ENCODE peak calls at places on chromosomes 6 and 20, in nine cellular contexts. One of them, this sample, is unnamed.

GRCh38 chr6:84774174-84775158 is 10.1 kb upstream of the TBX18 start:
- DNase-seq in NCI-H226: no peak
- DNase-seq in occipital lobe: no peak
- DNase-seq in hepatocyte: peak
- DNase-seq in AG20443: peak
- DNase-seq in GM04504: no peak
- DNase-seq in activated CD8-positive, alpha-beta memory T cell treated with anti-CD3 and anti-CD28 coated beads for 1 hour: no peak
- DNase-seq in effector CD4-positive, alpha-beta T cell: no peak
- DNase-seq in RWPE1: peak
- DNase-seq in this sample: no peak

GRCh38 chr6:18263561-18264337 is 581 bp downstream of the DEK start:
- DNase-seq in hepatocyte: peak
- DNase-seq in occipital lobe: peak
- DNase-seq in RWPE1: peak
- DNase-seq in effector CD4-positive, alpha-beta T cell: no peak
- DNase-seq in activated CD8-positive, alpha-beta memory T cell treated with anti-CD3 and anti-CD28 coated beads for 1 hour: no peak
- DNase-seq in AG20443: peak
- DNase-seq in NCI-H226: no peak
- DNase-seq in GM04504: peak
- DNase-seq in this sample: no peak

GRCh38 chr6:125154184-125155135 is 887 bp downstream of the TPD52L1 start:
- DNase-seq in GM04504: no peak
- DNase-seq in NCI-H226: peak
- DNase-seq in hepatocyte: peak
- DNase-seq in RWPE1: peak
- DNase-seq in occipital lobe: no peak
- DNase-seq in activated CD8-positive, alpha-beta memory T cell treated with anti-CD3 and anti-CD28 coated beads for 1 hour: no peak
- DNase-seq in AG20443: peak
- DNase-seq in effector CD4-positive, alpha-beta T cell: no peak
- DNase-seq in this sample: no peak

GRCh38 chr6:20232188-20232587 is 19.9 kb upstream of the MBOAT1 start:
- DNase-seq in GM04504: no peak
- DNase-seq in occipital lobe: no peak
- DNase-seq in AG20443: no peak
- DNase-seq in effector CD4-positive, alpha-beta T cell: no peak
- DNase-seq in RWPE1: no peak
- DNase-seq in activated CD8-positive, alpha-beta memory T cell treated with anti-CD3 and anti-CD28 coated beads for 1 hour: no peak
- DNase-seq in NCI-H226: no peak
- DNase-seq in hepatocyte: no peak
- DNase-seq in this sample: no peak

GRCh38 chr20:3848565-3848964 is 1.9 kb downstream of the MAVS start:
- DNase-seq in hepatocyte: no peak
- DNase-seq in NCI-H226: no peak
- DNase-seq in occipital lobe: no peak
- DNase-seq in RWPE1: no peak
- DNase-seq in activated CD8-positive, alpha-beta memory T cell treated with anti-CD3 and anti-CD28 coated beads for 1 hour: no peak
- DNase-seq in effector CD4-positive, alpha-beta T cell: no peak
- DNase-seq in AG20443: no peak
- DNase-seq in GM04504: no peak
- DNase-seq in this sample: no peak

GRCh38 chr6:34496103-34496685 is 30.3 kb downstream of the PACSIN1 start:
- DNase-seq in AG20443: no peak
- DNase-seq in hepatocyte: no peak
- DNase-seq in RWPE1: no peak
- DNase-seq in activated CD8-positive, alpha-beta memory T cell treated with anti-CD3 and anti-CD28 coated beads for 1 hour: no peak
- DNase-seq in GM04504: no peak
- DNase-seq in effector CD4-positive, alpha-beta T cell: no peak
- DNase-seq in occipital lobe: no peak
- DNase-seq in NCI-H226: no peak
- DNase-seq in this sample: no peak

GRCh38 chr6:163416640-163417253 is 2.2 kb downstream of the QKI start:
- DNase-seq in activated CD8-positive, alpha-beta memory T cell treated with anti-CD3 and anti-CD28 coated beads for 1 hour: no peak
- DNase-seq in RWPE1: peak
- DNase-seq in occipital lobe: no peak
- DNase-seq in GM04504: peak
- DNase-seq in AG20443: peak
- DNase-seq in hepatocyte: peak
- DNase-seq in effector CD4-positive, alpha-beta T cell: peak
- DNase-seq in NCI-H226: peak
- DNase-seq in this sample: no peak

GRCh38 chr20:50445367-50446151 is 64.6 kb upstream of the PTPN1 start:
- DNase-seq in RWPE1: no peak
- DNase-seq in GM04504: no peak
- DNase-seq in occipital lobe: no peak
- DNase-seq in effector CD4-positive, alpha-beta T cell: no peak
- DNase-seq in NCI-H226: no peak
- DNase-seq in AG20443: no peak
- DNase-seq in hepatocyte: no peak
- DNase-seq in activated CD8-positive, alpha-beta memory T cell treated with anti-CD3 and anti-CD28 coated beads for 1 hour: no peak
- DNase-seq in this sample: no peak

GRCh38 chr20:38212806-38213606 is 47.5 kb downstream of the KIAA1755 start:
- DNase-seq in occipital lobe: no peak
- DNase-seq in effector CD4-positive, alpha-beta T cell: no peak
- DNase-seq in AG20443: no peak
- DNase-seq in activated CD8-positive, alpha-beta memory T cell treated with anti-CD3 and anti-CD28 coated beads for 1 hour: no peak
- DNase-seq in hepatocyte: no peak
- DNase-seq in RWPE1: no peak
- DNase-seq in GM04504: no peak
- DNase-seq in NCI-H226: no peak
- DNase-seq in this sample: no peak

GRCh38 chr20:59175861-59176260 is 12.2 kb downstream of the ZNF831 start:
- DNase-seq in activated CD8-positive, alpha-beta memory T cell treated with anti-CD3 and anti-CD28 coated beads for 1 hour: no peak
- DNase-seq in hepatocyte: no peak
- DNase-seq in effector CD4-positive, alpha-beta T cell: no peak
- DNase-seq in occipital lobe: no peak
- DNase-seq in NCI-H226: no peak
- DNase-seq in RWPE1: no peak
- DNase-seq in GM04504: no peak
- DNase-seq in AG20443: no peak
- DNase-seq in this sample: no peak

GRCh38 chr6:38871745-38872568 is 156.8 kb downstream of the DNAH8 start:
- DNase-seq in occipital lobe: no peak
- DNase-seq in AG20443: peak
- DNase-seq in hepatocyte: peak
- DNase-seq in activated CD8-positive, alpha-beta memory T cell treated with anti-CD3 and anti-CD28 coated beads for 1 hour: no peak
- DNase-seq in NCI-H226: peak
- DNase-seq in effector CD4-positive, alpha-beta T cell: peak
- DNase-seq in GM04504: peak
- DNase-seq in RWPE1: peak
- DNase-seq in this sample: no peak

GRCh38 chr20:62759981-62760431 is 36.3 kb upstream of the MRGBP start:
- DNase-seq in AG20443: no peak
- DNase-seq in RWPE1: no peak
- DNase-seq in GM04504: no peak
- DNase-seq in NCI-H226: no peak
- DNase-seq in activated CD8-positive, alpha-beta memory T cell treated with anti-CD3 and anti-CD28 coated beads for 1 hour: no peak
- DNase-seq in effector CD4-positive, alpha-beta T cell: no peak
- DNase-seq in hepatocyte: no peak
- DNase-seq in occipital lobe: no peak
- DNase-seq in this sample: no peak

GRCh38 chr6:139778688-139779087 is 404.2 kb upstream of the CITED2 start:
- DNase-seq in NCI-H226: peak
- DNase-seq in activated CD8-positive, alpha-beta memory T cell treated with anti-CD3 and anti-CD28 coated beads for 1 hour: no peak
- DNase-seq in occipital lobe: no peak
- DNase-seq in effector CD4-positive, alpha-beta T cell: no peak
- DNase-seq in AG20443: peak
- DNase-seq in RWPE1: peak
- DNase-seq in GM04504: no peak
- DNase-seq in hepatocyte: no peak
- DNase-seq in this sample: no peak